ENCODE peak calls at places on chromosomes 12 and 14, in seven cellular contexts. One of them, this sample, is unnamed.

GRCh38 chr12:9943244-9943643 is 11.1 kb upstream of the CLEC2A start:
- DNase-seq in A549: no peak
- DNase-seq in lower lobe of right lung: peak; percentile 42
- DNase-seq in endothelial cell: no peak
- DNase-seq in CD8-positive, alpha-beta T cell: peak; percentile 10
- DNase-seq in A673: no peak
- DNase-seq in neural crest cell: no peak
- DNase-seq in this sample: no peak

GRCh38 chr14:21022686-21023085 is 2.2 kb downstream of the NDRG2 start:
- DNase-seq in A549: no peak
- DNase-seq in lower lobe of right lung: no peak
- DNase-seq in endothelial cell: no peak
- DNase-seq in CD8-positive, alpha-beta T cell: no peak
- DNase-seq in A673: no peak
- DNase-seq in neural crest cell: no peak
- DNase-seq in this sample: no peak

GRCh38 chr12:24728366-24728765 is 220.5 kb downstream of the BCAT1 start:
- DNase-seq in A549: peak; percentile 10
- DNase-seq in lower lobe of right lung: no peak
- DNase-seq in endothelial cell: no peak
- DNase-seq in CD8-positive, alpha-beta T cell: no peak
- DNase-seq in A673: peak; percentile 63
- DNase-seq in neural crest cell: no peak
- DNase-seq in this sample: no peak

GRCh38 chr12:98373019-98373554 is 142.3 kb upstream of the TMPO start:
- DNase-seq in A549: peak; percentile 38
- DNase-seq in lower lobe of right lung: no peak
- DNase-seq in endothelial cell: peak; percentile 41
- DNase-seq in CD8-positive, alpha-beta T cell: no peak
- DNase-seq in A673: peak; percentile 89
- DNase-seq in neural crest cell: peak; percentile 33
- DNase-seq in this sample: peak; percentile 47

GRCh38 chr12:48285751-48286650 is 64.7 kb downstream of the ZNF641 start:
- DNase-seq in A549: no peak
- DNase-seq in lower lobe of right lung: no peak
- DNase-seq in endothelial cell: no peak
- DNase-seq in CD8-positive, alpha-beta T cell: no peak
- DNase-seq in A673: peak; percentile 44
- DNase-seq in neural crest cell: no peak
- DNase-seq in this sample: no peak

GRCh38 chr14:68630081-68630571 is 162.7 kb downstream of the ZFP36L1 start:
- DNase-seq in A549: no peak
- DNase-seq in lower lobe of right lung: no peak
- DNase-seq in endothelial cell: no peak
- DNase-seq in CD8-positive, alpha-beta T cell: no peak
- DNase-seq in A673: no peak
- DNase-seq in neural crest cell: no peak
- DNase-seq in this sample: no peak

GRCh38 chr12:63822352-63822751 is 22.1 kb upstream of the SRGAP1 start:
- DNase-seq in A549: no peak
- DNase-seq in lower lobe of right lung: no peak
- DNase-seq in endothelial cell: no peak
- DNase-seq in CD8-positive, alpha-beta T cell: no peak
- DNase-seq in A673: no peak
- DNase-seq in neural crest cell: no peak
- DNase-seq in this sample: no peak

GRCh38 chr12:65430571-65431306 is 152.3 kb downstream of the MSRB3 start:
- DNase-seq in A549: peak; percentile 4
- DNase-seq in lower lobe of right lung: no peak
- DNase-seq in endothelial cell: no peak
- DNase-seq in CD8-positive, alpha-beta T cell: no peak
- DNase-seq in A673: peak; percentile 82
- DNase-seq in neural crest cell: no peak
- DNase-seq in this sample: peak; percentile 26

GRCh38 chr12:49296836-49297694 is 2.1 kb downstream of the PRPH start:
- DNase-seq in A549: peak; percentile 86
- DNase-seq in lower lobe of right lung: peak; percentile 57
- DNase-seq in endothelial cell: no peak
- DNase-seq in CD8-positive, alpha-beta T cell: no peak
- DNase-seq in A673: no peak
- DNase-seq in neural crest cell: no peak
- DNase-seq in this sample: peak; percentile 69

GRCh38 chr12:92079054-92079385 is 66.6 kb downstream of the BTG1 start:
- DNase-seq in A549: no peak
- DNase-seq in lower lobe of right lung: no peak
- DNase-seq in endothelial cell: no peak
- DNase-seq in CD8-positive, alpha-beta T cell: no peak
- DNase-seq in A673: no peak
- DNase-seq in neural crest cell: no peak
- DNase-seq in this sample: no peak

GRCh38 chr12:109458086-109458485 is 19.0 kb downstream of the KCTD10 start:
- DNase-seq in A549: no peak
- DNase-seq in lower lobe of right lung: no peak
- DNase-seq in endothelial cell: no peak
- DNase-seq in CD8-positive, alpha-beta T cell: no peak
- DNase-seq in A673: no peak
- DNase-seq in neural crest cell: no peak
- DNase-seq in this sample: no peak

DNA sequence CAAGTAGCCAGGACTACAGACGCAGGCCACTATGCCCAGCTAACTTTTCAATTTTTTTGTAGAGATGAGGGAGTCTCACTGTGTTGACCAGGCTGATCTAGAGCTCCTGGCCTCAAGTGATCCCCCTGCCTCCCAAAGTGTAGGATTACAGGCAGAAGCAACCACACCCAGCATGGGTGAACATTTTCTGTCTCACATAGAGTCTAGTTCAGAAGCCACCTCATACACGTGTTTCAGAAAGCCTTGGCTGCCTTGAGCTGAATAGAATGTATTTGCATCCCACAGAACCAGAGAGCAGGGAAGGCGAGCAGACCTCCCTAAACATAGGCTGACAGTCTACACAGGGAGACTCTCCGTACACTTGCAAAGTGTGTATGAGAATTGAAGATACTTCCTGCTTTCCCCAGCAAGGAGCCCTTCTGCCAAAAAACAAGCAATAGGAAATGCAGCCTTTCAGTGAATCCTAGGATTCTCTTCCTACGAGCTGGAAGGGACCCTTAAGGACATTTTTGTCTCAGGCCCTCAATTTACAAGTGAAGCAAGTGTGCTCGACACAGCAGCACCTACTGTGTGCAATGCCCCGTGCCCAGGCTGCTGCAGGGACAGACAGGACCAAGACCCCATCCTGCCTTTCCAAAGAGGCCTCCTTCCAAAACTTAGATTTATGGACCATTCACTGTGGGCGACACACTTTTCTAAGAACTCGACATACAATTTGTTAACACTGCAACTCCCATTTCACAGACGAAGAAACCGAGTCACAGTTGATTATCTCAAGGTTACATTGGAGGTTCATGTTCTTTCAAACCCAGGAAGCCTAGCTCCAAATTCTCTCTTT is 11.2 kb downstream of the NUAK1 start:
- DNase-seq in A549: no peak
- DNase-seq in lower lobe of right lung: no peak
- DNase-seq in endothelial cell: no peak
- DNase-seq in CD8-positive, alpha-beta T cell: no peak
- DNase-seq in A673: no peak
- DNase-seq in neural crest cell: no peak
- DNase-seq in this sample: no peak
- TF ChIP-seq CTCF in A549: no peak
- TF ChIP-seq CTCF in lower lobe of right lung: no peak
- TF ChIP-seq CTCF in endothelial cell: no peak
- TF ChIP-seq CTCF in CD8-positive, alpha-beta T cell: no peak
- TF ChIP-seq CTCF in A673: no peak
- TF ChIP-seq CTCF in neural crest cell: no peak
- TF ChIP-seq CTCF in this sample: no peak

GRCh38 chr12:99822273-99822672 is 162.5 kb downstream of the ANKS1B start:
- DNase-seq in A549: no peak
- DNase-seq in lower lobe of right lung: no peak
- DNase-seq in endothelial cell: no peak
- DNase-seq in CD8-positive, alpha-beta T cell: no peak
- DNase-seq in A673: no peak
- DNase-seq in neural crest cell: no peak
- DNase-seq in this sample: no peak
- TF ChIP-seq CTCF in A549: no peak
- TF ChIP-seq CTCF in lower lobe of right lung: no peak
- TF ChIP-seq CTCF in endothelial cell: no peak
- TF ChIP-seq CTCF in CD8-positive, alpha-beta T cell: no peak
- TF ChIP-seq CTCF in A673: no peak
- TF ChIP-seq CTCF in neural crest cell: no peak
- TF ChIP-seq CTCF in this sample: no peak

GRCh38 chr14:86646688-86647687 is 1117.0 kb downstream of the FLRT2 start:
- DNase-seq in A549: no peak
- DNase-seq in lower lobe of right lung: no peak
- DNase-seq in endothelial cell: no peak
- DNase-seq in CD8-positive, alpha-beta T cell: no peak
- DNase-seq in A673: peak; percentile 23
- DNase-seq in neural crest cell: no peak
- DNase-seq in this sample: no peak
- TF ChIP-seq CTCF in A549: no peak
- TF ChIP-seq CTCF in lower lobe of right lung: no peak
- TF ChIP-seq CTCF in endothelial cell: no peak
- TF ChIP-seq CTCF in CD8-positive, alpha-beta T cell: peak; percentile 9
- TF ChIP-seq CTCF in A673: peak; percentile 35
- TF ChIP-seq CTCF in neural crest cell: peak; percentile 15
- TF ChIP-seq CTCF in this sample: no peak

DNA sequence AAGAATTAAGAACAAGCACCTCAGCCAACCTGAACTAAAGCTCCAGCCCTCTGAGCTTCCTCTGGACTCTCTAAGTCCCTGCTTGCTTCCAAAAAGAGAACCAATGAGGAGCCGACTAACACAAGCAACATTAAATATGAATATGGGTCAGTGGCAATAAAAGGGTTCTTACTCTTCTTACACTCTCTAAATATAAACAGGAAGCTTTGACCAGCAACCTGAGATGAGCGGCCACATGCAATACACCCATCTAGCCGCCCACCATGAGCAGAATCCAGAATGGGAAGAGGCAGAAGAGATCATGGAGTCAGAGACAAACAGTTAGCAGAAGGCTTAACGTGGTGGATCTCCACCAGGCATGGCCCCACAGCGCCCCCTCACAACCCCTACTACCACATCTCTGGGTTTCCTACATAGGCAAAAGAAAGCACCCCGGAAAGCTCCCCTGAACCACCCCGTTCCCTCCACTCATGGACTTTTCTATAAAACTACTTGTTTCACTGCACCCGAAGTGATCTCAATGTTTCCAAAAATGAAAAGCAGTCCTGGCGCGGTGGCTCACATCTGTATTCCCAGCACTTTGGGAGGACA is 59.4 kb downstream of the TTC7B start:
- DNase-seq in A549: no peak
- DNase-seq in lower lobe of right lung: no peak
- DNase-seq in endothelial cell: no peak
- DNase-seq in CD8-positive, alpha-beta T cell: no peak
- DNase-seq in A673: no peak
- DNase-seq in neural crest cell: no peak
- DNase-seq in this sample: no peak
- TF ChIP-seq CTCF in A549: no peak
- TF ChIP-seq CTCF in lower lobe of right lung: no peak
- TF ChIP-seq CTCF in endothelial cell: no peak
- TF ChIP-seq CTCF in CD8-positive, alpha-beta T cell: no peak
- TF ChIP-seq CTCF in A673: peak; percentile 39
- TF ChIP-seq CTCF in neural crest cell: no peak
- TF ChIP-seq CTCF in this sample: no peak

This sample was measured in Calu3.